ENCODE peak calls at places on chromosomes 7 and 10, in five cellular contexts. B, O, L, A and V are unnamed samples.
A peak's percentile ranks its signal among the peaks of the same experiment; 100 is the strongest.

GRCh38 chr7:52712938-52713337 is 322.5 kb upstream of the POM121L12 start:
- DNase-seq in B (no peak), O (no peak), L (no peak), A (no peak), V (no peak)

GRCh38 chr7:32102432-32102851 is 32.2 kb upstream of the PDE1C start:
- DNase-seq in B (no peak), O (no peak), L (no peak), A (no peak), V (no peak)

GRCh38 chr7:96169439-96169838 is 152.5 kb downstream of the SLC25A13 start:
- DNase-seq in B (no peak), O (peak; percentile 27), L (no peak), A (no peak), V (no peak)

GRCh38 chr10:97771055-97771811 is 566 bp downstream of the SFRP5 start:
- DNase-seq in B (no peak), O (no peak), L (no peak), A (no peak), V (no peak)

GRCh38 chr10:49349390-49349789 is 46.5 kb downstream of the DRGX start:
- DNase-seq in B (no peak), O (no peak), L (no peak), A (no peak), V (no peak)

GRCh38 chr10:49488056-49488455 is 50.9 kb downstream of the ERCC6 start:
- DNase-seq in B (no peak), O (no peak), L (no peak), A (no peak), V (no peak)

GRCh38 chr10:117552156-117552620 is 9.6 kb downstream of the EMX2 start:
- DNase-seq in B (no peak), O (no peak), L (peak; percentile 62), A (no peak), V (no peak)

GRCh38 chr7:30503273-30504212 is 1.1 kb downstream of the GGCT start:
- DNase-seq in B (no peak), O (no peak), L (no peak), A (no peak), V (no peak)

GRCh38 chr10:116974442-116975005 is 30.5 kb downstream of the SHTN1 start:
- DNase-seq in B (peak; percentile 7), O (no peak), L (no peak), A (no peak), V (no peak)

GRCh38 chr7:128435311-128435654 is 20.4 kb upstream of the HILPDA start:
- DNase-seq in B (no peak), O (no peak), L (no peak), A (no peak), V (no peak)

GRCh38 chr10:18400911-18401260 is 250.5 kb downstream of the NSUN6 start:
- DNase-seq in B (no peak), O (no peak), L (no peak), A (no peak), V (no peak)

GRCh38 chr10:18397886-18398285 is 253.5 kb downstream of the NSUN6 start:
- DNase-seq in B (no peak), O (no peak), L (no peak), A (no peak), V (no peak)

GRCh38 chr10:18399158-18399557 is 252.2 kb downstream of the NSUN6 start:
- DNase-seq in B (no peak), O (no peak), L (no peak), A (no peak), V (no peak)

GRCh38 chr10:18401416-18402195 is 249.8 kb downstream of the NSUN6 start:
- DNase-seq in B (no peak), O (no peak), L (no peak), A (no peak), V (no peak)

GRCh38 chr10:18400201-18400910 is 251.0 kb downstream of the NSUN6 start:
- DNase-seq in B (no peak), O (no peak), L (no peak), A (no peak), V (no peak)
- H3K4me3 ChIP-seq in B (no peak overlapping the region), O (peak overlapping the region; percentile 7), L (no peak overlapping the region), A (no peak overlapping the region), V (no peak overlapping the region)

DNA sequence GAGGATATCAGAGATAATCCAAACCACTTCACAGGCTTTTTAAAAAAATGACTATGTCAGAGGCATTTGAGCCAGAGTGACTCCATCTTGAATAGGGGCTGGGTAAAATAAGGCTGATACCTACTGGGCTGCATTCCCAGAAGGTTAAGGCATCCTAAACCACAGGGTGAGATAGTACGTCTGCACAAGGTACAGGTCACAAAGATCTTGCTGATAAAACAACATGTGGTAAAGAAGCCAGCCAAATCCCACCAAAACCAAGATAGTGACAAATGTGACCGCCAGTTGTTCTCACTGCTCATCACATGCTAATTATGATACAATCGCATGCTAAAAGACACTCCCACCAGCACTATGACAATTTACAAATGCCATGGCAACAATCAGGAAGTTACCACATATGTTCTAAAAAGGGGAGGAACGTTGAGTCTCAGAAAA is 177.5 kb downstream of the RAPGEF5 start:
- DNase-seq in B (no peak), O (no peak), L (no peak), A (no peak), V (no peak)
- TF ChIP-seq POLR2AphosphoS5 in B (no peak), O (no peak), L (no peak), A (no peak), V (no peak)

DNA sequence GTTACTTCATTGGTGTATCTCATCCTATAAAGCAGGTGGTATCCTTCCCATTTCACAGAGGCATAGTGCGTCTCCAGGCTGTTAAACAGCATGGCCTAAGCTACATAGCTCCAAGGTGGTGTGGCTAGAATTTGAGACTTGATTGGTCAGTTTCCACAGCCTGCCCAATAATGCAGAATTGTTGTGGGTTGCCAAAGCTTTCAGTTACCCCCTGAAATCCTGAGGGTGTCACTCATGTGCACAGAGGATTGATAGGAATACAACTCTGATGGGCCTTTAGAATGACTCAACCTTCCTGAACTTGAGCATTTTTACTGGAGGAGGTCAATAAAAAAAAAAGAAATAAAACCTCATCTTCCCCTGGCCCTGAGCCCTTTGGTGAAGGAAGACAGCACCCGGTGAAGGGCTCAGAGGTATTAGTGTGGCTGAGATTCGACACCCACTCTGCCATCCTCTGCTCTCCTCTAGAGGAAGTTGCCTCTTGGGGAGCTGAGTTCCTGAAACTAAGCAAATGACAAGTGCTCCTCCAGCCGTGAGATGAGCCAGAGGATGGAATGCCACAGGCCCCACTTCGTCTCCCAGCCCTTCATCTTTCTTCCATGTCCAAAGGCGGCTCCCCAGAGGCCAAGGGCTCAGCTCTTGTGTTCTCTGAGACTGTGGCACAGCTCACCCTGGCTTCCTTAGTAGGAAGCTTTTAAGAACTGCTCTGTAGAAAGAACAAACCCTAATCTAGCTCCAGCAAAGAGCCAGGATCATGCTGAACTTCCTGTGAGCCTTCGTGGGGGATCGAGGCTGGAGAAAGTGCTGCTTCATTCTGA is 1.0 kb downstream of the ACSL5 start:
- DNase-seq in B (peak; percentile 88), O (no peak), L (peak; percentile 80), A (no peak), V (no peak)
- H3K4me3 ChIP-seq in B (peak overlapping the region; percentile 38), O (peak overlapping the region; percentile 43), L (no peak overlapping the region), A (no peak overlapping the region), V (peak overlapping the region; percentile 62)

DNA sequence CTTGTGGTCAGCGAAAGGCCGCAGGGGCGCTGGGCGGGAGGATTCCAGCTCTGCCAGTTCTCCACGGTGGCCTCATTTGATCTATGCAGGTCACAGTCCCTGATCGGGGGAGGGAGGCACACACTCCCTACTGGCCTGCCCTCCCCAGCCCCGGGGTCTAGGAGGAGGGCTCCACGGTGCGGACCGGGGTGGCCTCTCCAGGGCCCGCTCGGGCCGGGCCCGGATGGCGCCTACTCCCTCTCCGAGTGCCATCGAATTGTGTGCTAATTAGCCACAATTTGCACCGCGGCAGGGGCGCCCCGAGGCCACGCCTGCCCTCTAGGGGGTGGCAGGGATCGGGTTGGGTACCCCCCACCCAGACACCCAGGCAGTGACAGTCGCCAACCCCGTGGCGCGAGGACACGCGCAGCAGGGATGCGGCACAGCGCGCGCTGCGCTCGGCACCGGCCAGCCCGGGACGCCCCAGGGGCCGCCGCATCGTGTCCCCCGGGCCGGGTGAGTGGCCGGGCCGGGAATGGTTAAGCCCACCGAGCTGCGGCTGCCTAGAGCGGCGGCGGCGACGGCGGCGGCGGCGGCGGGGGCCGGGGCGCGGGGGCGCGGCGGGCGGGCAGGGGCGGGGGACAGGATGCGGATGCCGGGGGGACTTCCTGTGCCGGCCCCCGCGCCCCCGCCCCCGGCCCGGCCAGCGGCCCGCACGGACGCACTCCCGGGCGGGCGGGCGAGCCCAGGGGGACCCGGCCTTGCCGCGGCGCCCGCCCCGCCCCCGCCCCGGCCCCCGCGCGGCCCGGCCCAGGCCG is at the start of gene ZNF853:
- DNase-seq in B (no peak), O (no peak), L (peak; percentile 81), A (no peak), V (no peak)
- TF ChIP-seq POLR2AphosphoS5 in B (no peak), O (no peak), L (peak; percentile 20), A (no peak), V (no peak)

DNA sequence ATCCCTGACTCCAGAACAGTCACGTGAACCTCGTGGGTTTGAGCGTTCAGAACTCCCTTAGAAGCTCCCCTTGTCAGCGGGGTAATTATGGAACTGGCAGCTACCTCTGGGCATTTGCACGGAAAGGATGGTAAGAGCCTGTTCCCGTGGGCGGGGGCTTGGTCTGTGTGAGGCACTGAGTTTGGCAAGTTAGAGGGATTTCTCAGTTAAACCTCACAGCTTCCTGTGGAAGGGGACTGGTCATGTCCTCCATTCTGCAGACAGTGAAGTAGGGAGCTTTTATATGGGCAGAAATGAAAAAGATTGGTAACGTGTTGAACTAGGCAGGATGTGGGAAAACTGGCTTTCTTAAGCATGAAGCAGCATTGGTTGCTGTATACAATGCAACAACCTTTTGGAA is 16.0 kb downstream of the PALD1 start:
- DNase-seq in B (no peak), O (no peak), L (no peak), A (no peak), V (no peak)
- H3K4me3 ChIP-seq in B (no peak overlapping the region), O (no peak overlapping the region), L (no peak overlapping the region), A (no peak overlapping the region), V (no peak overlapping the region)

DNA sequence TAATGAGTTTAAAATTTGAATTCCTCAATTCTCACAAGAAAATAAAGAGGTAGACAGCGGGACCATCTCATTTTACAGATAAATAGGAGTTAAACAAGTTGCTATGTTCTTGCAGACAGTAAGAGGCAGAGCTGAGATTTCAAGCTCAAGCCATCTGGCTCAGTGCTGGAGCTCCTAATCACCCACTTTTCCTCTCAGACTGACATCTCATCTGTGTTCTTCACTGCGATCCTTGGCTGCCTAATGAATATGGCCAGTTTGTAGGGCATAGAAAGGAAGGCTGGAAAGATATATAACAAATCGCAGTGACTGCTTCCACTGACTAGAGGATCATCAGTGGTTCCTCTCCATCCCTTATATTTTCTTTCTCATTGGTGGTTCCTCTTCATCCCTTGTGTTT is 151.2 kb downstream of the MPP7 start:
- DNase-seq in B (no peak), O (no peak), L (no peak), A (no peak), V (no peak)
- TF ChIP-seq POLR2AphosphoS5 in B (no peak), O (no peak), L (no peak), A (no peak), V (no peak)

GRCh38 chr10:125726914-125727313 is 7.4 kb downstream of the EDRF1 start:
- DNase-seq in B (no peak), O (no peak), L (no peak), A (no peak), V (no peak)
- H3K4me3 ChIP-seq in B (no peak overlapping the region), O (no peak overlapping the region), L (no peak overlapping the region), A (no peak overlapping the region), V (no peak overlapping the region)